ENCODE peak calls at places on chromosomes 1 and 21, in four cellular contexts. One of them, this sample, is unnamed.

GRCh38 chr1:114428083-114428754 is 82.8 kb downstream of the TRIM33 start:
- DNase-seq in GM12878: no peak
- DNase-seq in HL-60: no peak
- DNase-seq in K562: no peak
- DNase-seq in this sample: no peak

GRCh38 chr1:90717665-90718410 is 736 bp upstream of the BARHL2 start:
- DNase-seq in GM12878: no peak
- DNase-seq in HL-60: no peak
- DNase-seq in K562: peak; percentile 81
- DNase-seq in this sample: no peak

GRCh38 chr21:42534361-42534900 is 20.8 kb downstream of the SLC37A1 start:
- DNase-seq in GM12878: no peak
- DNase-seq in HL-60: peak; percentile 41
- DNase-seq in K562: no peak
- DNase-seq in this sample: no peak

GRCh38 chr1:167666416-167666815 is 36.4 kb downstream of the RCSD1 start:
- DNase-seq in GM12878: no peak
- DNase-seq in HL-60: no peak
- DNase-seq in K562: no peak
- DNase-seq in this sample: no peak

GRCh38 chr1:180762796-180763195 is 131.0 kb downstream of the XPR1 start:
- DNase-seq in GM12878: no peak
- DNase-seq in HL-60: no peak
- DNase-seq in K562: no peak
- DNase-seq in this sample: no peak

GRCh38 chr1:11138952-11139351 is 39.3 kb upstream of the EXOSC10 start:
- DNase-seq in GM12878: no peak
- DNase-seq in HL-60: no peak
- DNase-seq in K562: no peak
- DNase-seq in this sample: no peak

GRCh38 chr1:77759090-77760028 is at the start of gene USP33:
- DNase-seq in GM12878: no peak
- DNase-seq in HL-60: peak; percentile 54
- DNase-seq in K562: peak; percentile 94
- DNase-seq in this sample: peak; percentile 78

GRCh38 chr21:44870748-44871495 is 2.6 kb downstream of the PTTG1IP start:
- DNase-seq in GM12878: no peak
- DNase-seq in HL-60: no peak
- DNase-seq in K562: no peak
- DNase-seq in this sample: no peak

GRCh38 chr1:16174886-16175598 is 19.2 kb upstream of the EPHA2 start:
- DNase-seq in GM12878: no peak
- DNase-seq in HL-60: no peak
- DNase-seq in K562: no peak
- DNase-seq in this sample: no peak

GRCh38 chr1:172497230-172497629 is 35.7 kb upstream of the SUCO start:
- DNase-seq in GM12878: no peak
- DNase-seq in HL-60: peak; percentile 15
- DNase-seq in K562: no peak
- DNase-seq in this sample: no peak

GRCh38 chr1:175129182-175129581 is 61.5 kb downstream of the TNN start:
- DNase-seq in GM12878: no peak
- DNase-seq in HL-60: no peak
- DNase-seq in K562: no peak
- DNase-seq in this sample: no peak

GRCh38 chr1:145918144-145918991 is at the start of gene PEX11B:
- DNase-seq in GM12878: peak; percentile 75
- DNase-seq in HL-60: peak; percentile 91
- DNase-seq in K562: peak; percentile 90
- DNase-seq in this sample: peak; percentile 85

GRCh38 chr1:40161888-40162397 is 756 bp downstream of the RLF start:
- DNase-seq in GM12878: no peak
- DNase-seq in HL-60: no peak
- DNase-seq in K562: no peak
- DNase-seq in this sample: no peak

GRCh38 chr1:12179111-12179519 is 12.3 kb downstream of the TNFRSF1B start:
- DNase-seq in GM12878: no peak
- DNase-seq in HL-60: no peak
- DNase-seq in K562: no peak
- DNase-seq in this sample: no peak

GRCh38 chr1:67874501-67875111 is 41.3 kb upstream of the GNG12 start:
- DNase-seq in GM12878: no peak
- DNase-seq in HL-60: no peak
- DNase-seq in K562: no peak
- DNase-seq in this sample: no peak

GRCh38 chr1:237873487-237873927 is 17.2 kb downstream of the ZP4 start:
- DNase-seq in GM12878: no peak
- DNase-seq in HL-60: no peak
- DNase-seq in K562: no peak
- DNase-seq in this sample: no peak

GRCh38 chr1:64246294-64246917 is 43.0 kb downstream of the UBE2U start:
- DNase-seq in GM12878: no peak
- DNase-seq in HL-60: no peak
- DNase-seq in K562: peak; percentile 30
- DNase-seq in this sample: no peak

GRCh38 chr1:205248793-205249601 is 21.3 kb downstream of the TMCC2 start:
- DNase-seq in GM12878: no peak
- DNase-seq in HL-60: no peak
- DNase-seq in K562: peak; percentile 68
- DNase-seq in this sample: no peak

GRCh38 chr1:112629256-112629655 is 9.6 kb downstream of the CAPZA1 start:
- DNase-seq in GM12878: no peak
- DNase-seq in HL-60: no peak
- DNase-seq in K562: no peak
- DNase-seq in this sample: no peak

GRCh38 chr1:98323396-98323795 is 338.1 kb upstream of the SNX7 start:
- DNase-seq in GM12878: no peak
- DNase-seq in HL-60: peak; percentile 39
- DNase-seq in K562: no peak
- DNase-seq in this sample: no peak

GRCh38 chr1:41449326-41449921 is 35.1 kb downstream of the EDN2 start:
- DNase-seq in GM12878: no peak
- DNase-seq in HL-60: no peak
- DNase-seq in K562: no peak
- DNase-seq in this sample: no peak
- TF ChIP-seq SPI1 in GM12878: no peak
- TF ChIP-seq SPI1 in HL-60: no peak
- TF ChIP-seq SPI1 in K562: no peak
- TF ChIP-seq SPI1 in this sample: no peak

GRCh38 chr1:177800386-177801058 is 169.3 kb downstream of the SEC16B start:
- DNase-seq in GM12878: peak; percentile 62
- DNase-seq in HL-60: no peak
- DNase-seq in K562: no peak
- DNase-seq in this sample: no peak
- TF ChIP-seq SPI1 in GM12878: no peak
- TF ChIP-seq SPI1 in HL-60: no peak
- TF ChIP-seq SPI1 in K562: no peak
- TF ChIP-seq SPI1 in this sample: no peak

GRCh38 chr1:103576065-103576464 is 4.7 kb downstream of the AMY2B start:
- DNase-seq in GM12878: no peak
- DNase-seq in HL-60: no peak
- DNase-seq in K562: no peak
- DNase-seq in this sample: no peak
- TF ChIP-seq SPI1 in GM12878: no peak
- TF ChIP-seq SPI1 in HL-60: no peak
- TF ChIP-seq SPI1 in K562: no peak
- TF ChIP-seq SPI1 in this sample: no peak

GRCh38 chr1:99481391-99481996 is 164.4 kb upstream of the PALMD start:
- DNase-seq in GM12878: no peak
- DNase-seq in HL-60: peak; percentile 3
- DNase-seq in K562: peak; percentile 38
- DNase-seq in this sample: no peak
- TF ChIP-seq SPI1 in GM12878: no peak
- TF ChIP-seq SPI1 in HL-60: no peak
- TF ChIP-seq SPI1 in K562: no peak
- TF ChIP-seq SPI1 in this sample: no peak

This sample was measured in GM12891.